ENCODE peak calls at places on chromosomes 1 and 21, in four cellular contexts. K, X, U and S are unnamed samples. For H3K36me3 and H3K4me1, the result is how much of the 10 kb centered on the place peaks cover.

GRCh38 chr1:178999061-178999460 is 26.6 kb upstream of the FAM20B start:
- DNase-seq in K (no peak), X (no peak), U (no peak), S (no peak)

GRCh38 chr1:119347858-119348257 is 20.7 kb upstream of the HAO2 start:
- DNase-seq in K (no peak), X (peak), U (no peak), S (no peak)

GRCh38 chr1:115190766-115191165 is 101.5 kb upstream of the TSPAN2 start:
- DNase-seq in K (no peak), X (no peak), U (no peak), S (no peak)

GRCh38 chr1:44664730-44665370 is 9.4 kb downstream of the TMEM53 start:
- DNase-seq in K (no peak), X (no peak), U (no peak), S (no peak)

GRCh38 chr1:58768971-58769808 is 14.7 kb downstream of the JUN start:
- DNase-seq in K (peak), X (peak), U (peak), S (peak)

GRCh38 chr1:173190101-173190895 is 16.8 kb downstream of the TNFSF4 start:
- DNase-seq in K (peak), X (peak), U (peak), S (no peak)

GRCh38 chr1:180945151-180945550 is 32.5 kb downstream of the KIAA1614 start:
- DNase-seq in K (no peak), X (no peak), U (no peak), S (no peak)

GRCh38 chr1:163379801-163380200 is 58.0 kb downstream of the NUF2 start:
- DNase-seq in K (no peak), X (no peak), U (no peak), S (no peak)

GRCh38 chr1:155379877-155380192 is 59.1 kb downstream of the RUSC1 start:
- DNase-seq in K (no peak), X (no peak), U (no peak), S (no peak)

GRCh38 chr1:153552335-153552734 is 3.3 kb upstream of the S100A3 start:
- DNase-seq in K (peak), X (no peak), U (no peak), S (peak)

GRCh38 chr1:226686440-226687436 is 52.3 kb downstream of the ITPKB start:
- DNase-seq in K (no peak), X (no peak), U (no peak), S (no peak)

GRCh38 chr1:186882372-186883134 is 53.8 kb downstream of the PLA2G4A start:
- DNase-seq in K (no peak), X (no peak), U (no peak), S (no peak)

GRCh38 chr1:172630060-172630818 is 28.7 kb upstream of the FASLG start:
- DNase-seq in K (no peak), X (peak), U (no peak), S (no peak)

GRCh38 chr1:50416553-50417453 is 6.4 kb downstream of the DMRTA2 start:
- DNase-seq in K (no peak), X (no peak), U (no peak), S (peak)

GRCh38 chr1:51726544-51727225 is 109.8 kb downstream of the OSBPL9 start:
- DNase-seq in K (no peak), X (no peak), U (no peak), S (no peak)

GRCh38 chr1:94727846-94728715 is 92.1 kb upstream of the SLC44A3 start:
- DNase-seq in K (no peak), X (peak), U (no peak), S (no peak)

GRCh38 chr1:106621853-106622252 is 434.6 kb upstream of the PRMT6 start:
- DNase-seq in K (no peak), X (no peak), U (no peak), S (no peak)

GRCh38 chr1:192080671-192081070 is 77.6 kb upstream of the RGS18 start:
- DNase-seq in K (no peak), X (no peak), U (no peak), S (no peak)

GRCh38 chr1:18542351-18542750 is 61.6 kb downstream of the KLHDC7A start:
- DNase-seq in K (peak), X (no peak), U (no peak), S (peak)

GRCh38 chr1:21568809-21569385 is 59.7 kb downstream of the ALPL start:
- DNase-seq in K (no peak), X (no peak), U (no peak), S (no peak)

GRCh38 chr1:92797961-92798360 is 13.1 kb upstream of the EVI5 start:
- DNase-seq in K (no peak), X (peak), U (no peak), S (no peak)

GRCh38 chr1:92029241-92029922 is 403 bp upstream of the EPHX4 start:
- DNase-seq in K (no peak), X (no peak), U (no peak), S (peak)

GRCh38 chr1:199173356-199173755 is 534.5 kb downstream of the PTPRC start:
- DNase-seq in K (no peak), X (peak), U (no peak), S (no peak)

GRCh38 chr1:111669268-111669667 is 49.7 kb downstream of the RAP1A start:
- DNase-seq in K (no peak), X (peak), U (no peak), S (no peak)

GRCh38 chr1:196355206-196355786 is 252.9 kb downstream of the KCNT2 start:
- DNase-seq in K (no peak), X (peak), U (no peak), S (no peak)

GRCh38 chr21:34606051-34606450 is 8.9 kb downstream of the RCAN1 start:
- DNase-seq in K (no peak), X (no peak), U (no peak), S (peak)

GRCh38 chr21:45575993-45576837 is 34.0 kb upstream of the SLC19A1 start:
- DNase-seq in K (peak), X (no peak), U (peak), S (peak)

GRCh38 chr1:199311478-199312242 is 672.8 kb downstream of the PTPRC start:
- DNase-seq in K (no peak), X (no peak), U (no peak), S (no peak)

GRCh38 chr1:85322655-85323054 is 46.2 kb upstream of the BCL10 start:
- DNase-seq in K (no peak), X (peak), U (no peak), S (no peak)

GRCh38 chr1:9115656-9116205 is 13.2 kb downstream of the GPR157 start:
- DNase-seq in K (no peak), X (peak), U (no peak), S (no peak)

GRCh38 chr21:38752051-38752505 is 53.7 kb upstream of the ETS2 start:
- DNase-seq in K (no peak), X (no peak), U (no peak), S (no peak)

GRCh38 chr1:6467744-6468688 is 2.0 kb upstream of the TNFRSF25 start:
- DNase-seq in K (no peak), X (no peak), U (no peak), S (no peak)

GRCh38 chr1:55153031-55153430 is 62.1 kb downstream of the USP24 start:
- DNase-seq in K (no peak), X (no peak), U (no peak), S (no peak)

GRCh38 chr1:55156093-55156492 is 59.1 kb downstream of the USP24 start:
- DNase-seq in K (no peak), X (peak), U (no peak), S (no peak)

GRCh38 chr1:55156608-55157007 is 58.6 kb downstream of the USP24 start:
- DNase-seq in K (no peak), X (no peak), U (no peak), S (no peak)

GRCh38 chr1:55154616-55155015 is 60.5 kb downstream of the USP24 start:
- DNase-seq in K (no peak), X (no peak), U (no peak), S (no peak)

DNA sequence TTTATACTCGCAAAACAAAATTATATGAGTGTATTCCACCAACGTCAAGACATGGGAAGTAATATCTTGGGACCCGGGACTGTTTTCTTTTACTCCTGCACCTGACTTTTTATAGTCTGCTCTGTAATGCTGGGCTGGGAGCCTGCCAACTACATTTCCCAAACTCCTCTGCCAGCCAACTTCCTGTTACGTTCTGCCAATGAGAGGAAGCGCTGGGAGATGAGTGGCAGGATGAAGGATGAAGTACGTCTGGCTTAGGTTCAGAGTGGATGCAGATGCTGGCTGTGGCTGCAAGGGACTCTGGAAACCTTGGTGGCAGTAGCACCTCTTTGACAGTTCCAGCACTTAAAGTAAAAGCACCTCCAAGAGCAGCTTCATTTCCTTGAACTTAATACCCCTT is 59.6 kb downstream of the USP24 start:
- DNase-seq in K (no peak), X (no peak), U (no peak), S (peak)
- H3K36me3 ChIP-seq in K (half or more), X (half or more), U (half or more), S (half or more)

GRCh38 chr1:183281553-183282091 is 95.6 kb downstream of the LAMC2 start:
- DNase-seq in K (peak), X (peak), U (peak), S (peak)

GRCh38 chr1:183282101-183282855 is 96.2 kb downstream of the LAMC2 start:
- DNase-seq in K (no peak), X (no peak), U (no peak), S (no peak)

GRCh38 chr1:183278736-183279591 is 92.9 kb downstream of the LAMC2 start:
- DNase-seq in K (no peak), X (peak), U (no peak), S (peak)

GRCh38 chr1:183279835-183280234 is 93.8 kb downstream of the LAMC2 start:
- DNase-seq in K (no peak), X (peak), U (no peak), S (no peak)

DNA sequence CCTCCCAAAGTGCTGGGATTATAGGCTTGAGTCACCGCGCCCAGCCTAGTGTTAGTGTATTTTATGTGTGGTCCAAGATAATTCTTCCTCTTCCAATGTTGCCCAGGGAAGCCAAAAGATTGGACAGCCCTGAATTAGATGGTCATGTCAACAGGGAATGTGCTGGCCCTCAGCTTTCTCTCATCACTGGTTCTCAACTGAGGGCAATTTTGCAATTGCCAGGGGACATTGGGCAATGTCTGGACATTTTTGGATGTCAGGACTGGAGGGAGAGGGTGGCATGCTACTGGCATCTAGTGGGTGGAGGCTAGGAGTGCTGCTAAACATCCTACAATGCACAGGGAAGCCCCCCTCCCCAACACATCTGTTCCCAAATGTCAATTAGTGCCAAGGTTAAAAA is 95.0 kb downstream of the LAMC2 start:
- DNase-seq in K (peak), X (peak), U (no peak), S (no peak)
- H3K4me1 ChIP-seq in K (under half), X (half or more), U (half or more), S (under half)

GRCh38 chr1:11802973-11803885 is 2.5 kb downstream of the MTHFR start:
- DNase-seq in K (peak), X (peak), U (peak), S (peak)

GRCh38 chr1:11807087-11807486 is 1.1 kb downstream of the CLCN6 start:
- DNase-seq in K (no peak), X (no peak), U (no peak), S (no peak)

GRCh38 chr1:11805454-11806306 is at the start of the genes CLCN6 and MTHFR:
- DNase-seq in K (peak), X (peak), U (peak), S (peak)

GRCh38 chr1:11806307-11806936 is 431 bp downstream of the CLCN6 start:
- DNase-seq in K (peak), X (peak), U (no peak), S (peak)

DNA sequence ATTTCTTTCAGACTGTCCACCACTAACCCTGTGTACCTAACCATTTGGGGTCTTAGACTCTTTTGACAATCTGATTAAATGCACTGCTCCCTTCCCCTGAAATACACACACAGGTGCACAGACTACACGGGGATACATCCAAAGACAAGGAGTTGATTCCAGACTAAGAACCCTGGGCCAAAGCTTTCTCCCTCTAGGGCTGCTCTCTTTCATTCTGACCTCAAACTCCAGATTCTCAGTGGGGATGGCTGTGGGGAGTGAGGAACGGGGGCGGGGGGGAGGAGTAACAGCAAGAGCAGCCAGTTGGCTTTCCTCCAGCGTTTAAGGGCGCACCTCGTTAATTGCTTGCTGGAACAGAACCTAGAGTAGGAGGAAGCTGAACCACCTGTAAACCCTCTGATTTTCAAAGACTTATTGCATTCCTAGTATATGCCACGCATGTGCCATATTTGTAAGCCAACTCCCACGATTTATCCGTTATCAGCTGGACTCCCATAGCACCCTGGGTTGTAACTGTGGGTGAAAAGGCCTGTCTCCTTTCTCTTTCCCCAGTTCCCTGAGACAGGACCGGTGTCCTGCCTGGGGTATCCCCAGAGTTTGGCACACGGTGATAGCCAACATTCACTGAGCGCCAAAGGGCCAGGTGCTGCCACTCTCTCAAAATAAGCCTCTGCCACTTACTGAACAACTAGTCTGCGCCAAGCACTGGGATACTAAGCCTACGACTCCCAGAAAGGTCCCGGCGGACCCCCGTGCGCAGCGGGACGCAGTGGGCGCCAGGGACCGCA is 904 bp downstream of the MTHFR start:
- DNase-seq in K (peak), X (peak), U (no peak), S (no peak)
- H3K36me3 ChIP-seq in K (under half), X (under half), U (under half), S (under half)

DNA sequence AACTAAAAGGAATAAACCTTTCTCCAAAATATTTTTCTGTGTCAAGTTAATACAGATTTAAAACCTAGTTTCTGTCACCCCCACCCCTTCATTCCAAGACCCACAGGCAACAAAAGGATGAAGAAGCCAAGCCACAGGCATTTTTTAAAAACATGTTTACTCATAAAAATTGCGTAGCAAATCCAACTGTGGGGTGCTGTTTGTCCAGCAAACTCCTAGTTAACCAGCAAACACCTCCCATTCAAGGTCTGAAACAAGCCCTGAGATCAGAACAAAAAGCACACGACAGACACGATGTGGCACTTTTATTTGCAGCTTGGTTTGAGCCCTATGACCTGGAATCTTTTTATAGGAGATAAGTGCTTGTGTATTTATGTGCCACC is 149.9 kb upstream of the CAMK1G start:
- DNase-seq in K (no peak), X (peak), U (no peak), S (no peak)
- H3K4me1 ChIP-seq in K (under half), X (under half), U (under half), S (under half)